ENCODE peak calls at places on chromosomes 16 and 17, in seven cellular contexts. One of them, this sample, is unnamed. For H3K4me1, the result is how much of the 10 kb centered on the place peaks cover.

GRCh38 chr17:12085076-12085949 is 64.6 kb downstream of the MAP2K4 start:
- DNase-seq in tibial artery: no peak
- DNase-seq in lower lobe of right lung: no peak
- DNase-seq in left ventricle myocardium inferior: no peak
- DNase-seq in A549: no peak
- DNase-seq in mucosa of descending colon: no peak
- DNase-seq in cardiac muscle cell: no peak
- DNase-seq in this sample: no peak

GRCh38 chr17:71709271-71709670 is 411.5 kb upstream of the SOX9 start:
- DNase-seq in tibial artery: no peak
- DNase-seq in lower lobe of right lung: no peak
- DNase-seq in left ventricle myocardium inferior: no peak
- DNase-seq in A549: no peak
- DNase-seq in mucosa of descending colon: no peak
- DNase-seq in cardiac muscle cell: no peak
- DNase-seq in this sample: no peak

GRCh38 chr16:12262454-12263180 is 286.1 kb downstream of the SNX29 start:
- DNase-seq in tibial artery: no peak
- DNase-seq in lower lobe of right lung: no peak
- DNase-seq in left ventricle myocardium inferior: no peak
- DNase-seq in A549: no peak
- DNase-seq in mucosa of descending colon: no peak
- DNase-seq in cardiac muscle cell: no peak
- DNase-seq in this sample: no peak

GRCh38 chr16:79772028-79772427 is 171.5 kb upstream of the MAF start:
- DNase-seq in tibial artery: no peak
- DNase-seq in lower lobe of right lung: no peak
- DNase-seq in left ventricle myocardium inferior: no peak
- DNase-seq in A549: no peak
- DNase-seq in mucosa of descending colon: no peak
- DNase-seq in cardiac muscle cell: no peak
- DNase-seq in this sample: no peak

GRCh38 chr17:42329025-42329976 is 41.0 kb downstream of the STAT5A start:
- DNase-seq in tibial artery: no peak
- DNase-seq in lower lobe of right lung: no peak
- DNase-seq in left ventricle myocardium inferior: no peak
- DNase-seq in A549: peak
- DNase-seq in mucosa of descending colon: no peak
- DNase-seq in cardiac muscle cell: peak
- DNase-seq in this sample: no peak

GRCh38 chr16:19524356-19524865 is 669 bp downstream of the CCP110 start:
- DNase-seq in tibial artery: no peak
- DNase-seq in lower lobe of right lung: no peak
- DNase-seq in left ventricle myocardium inferior: no peak
- DNase-seq in A549: peak
- DNase-seq in mucosa of descending colon: no peak
- DNase-seq in cardiac muscle cell: no peak
- DNase-seq in this sample: no peak

GRCh38 chr16:57380671-57381462 is 8.6 kb downstream of the CX3CL1 start:
- DNase-seq in tibial artery: no peak
- DNase-seq in lower lobe of right lung: no peak
- DNase-seq in left ventricle myocardium inferior: peak
- DNase-seq in A549: no peak
- DNase-seq in mucosa of descending colon: peak
- DNase-seq in cardiac muscle cell: peak
- DNase-seq in this sample: peak

GRCh38 chr16:23768581-23768980 is 13.8 kb downstream of the CHP2 start:
- DNase-seq in tibial artery: no peak
- DNase-seq in lower lobe of right lung: no peak
- DNase-seq in left ventricle myocardium inferior: no peak
- DNase-seq in A549: no peak
- DNase-seq in mucosa of descending colon: no peak
- DNase-seq in cardiac muscle cell: no peak
- DNase-seq in this sample: peak

GRCh38 chr17:34613064-34614019 is 34.0 kb downstream of the TMEM132E start:
- DNase-seq in tibial artery: no peak
- DNase-seq in lower lobe of right lung: no peak
- DNase-seq in left ventricle myocardium inferior: no peak
- DNase-seq in A549: no peak
- DNase-seq in mucosa of descending colon: no peak
- DNase-seq in cardiac muscle cell: peak
- DNase-seq in this sample: no peak

GRCh38 chr17:50899559-50900319 is 33.6 kb upstream of the TOB1 start:
- DNase-seq in tibial artery: no peak
- DNase-seq in lower lobe of right lung: no peak
- DNase-seq in left ventricle myocardium inferior: no peak
- DNase-seq in A549: no peak
- DNase-seq in mucosa of descending colon: no peak
- DNase-seq in cardiac muscle cell: no peak
- DNase-seq in this sample: no peak

GRCh38 chr16:17635183-17635582 is 164.4 kb upstream of the XYLT1 start:
- DNase-seq in tibial artery: no peak
- DNase-seq in lower lobe of right lung: no peak
- DNase-seq in left ventricle myocardium inferior: no peak
- DNase-seq in A549: no peak
- DNase-seq in mucosa of descending colon: no peak
- DNase-seq in cardiac muscle cell: no peak
- DNase-seq in this sample: no peak

GRCh38 chr17:31581022-31581483 is 189.6 kb downstream of the RAB11FIP4 start:
- DNase-seq in tibial artery: peak
- DNase-seq in lower lobe of right lung: peak
- DNase-seq in left ventricle myocardium inferior: peak
- DNase-seq in A549: no peak
- DNase-seq in mucosa of descending colon: peak
- DNase-seq in cardiac muscle cell: peak
- DNase-seq in this sample: peak

GRCh38 chr16:73171380-73171779 is 123.5 kb upstream of the ZFHX3 start:
- DNase-seq in tibial artery: no peak
- DNase-seq in lower lobe of right lung: no peak
- DNase-seq in left ventricle myocardium inferior: no peak
- DNase-seq in A549: no peak
- DNase-seq in mucosa of descending colon: no peak
- DNase-seq in cardiac muscle cell: no peak
- DNase-seq in this sample: no peak

GRCh38 chr16:89842471-89843408 is 14.5 kb downstream of the SPIRE2 start:
- DNase-seq in tibial artery: no peak
- DNase-seq in lower lobe of right lung: no peak
- DNase-seq in left ventricle myocardium inferior: no peak
- DNase-seq in A549: no peak
- DNase-seq in mucosa of descending colon: no peak
- DNase-seq in cardiac muscle cell: peak
- DNase-seq in this sample: no peak

GRCh38 chr16:22191966-22192260 is 14.2 kb upstream of the EEF2K start:
- DNase-seq in tibial artery: no peak
- DNase-seq in lower lobe of right lung: no peak
- DNase-seq in left ventricle myocardium inferior: no peak
- DNase-seq in A549: peak
- DNase-seq in mucosa of descending colon: no peak
- DNase-seq in cardiac muscle cell: no peak
- DNase-seq in this sample: no peak

GRCh38 chr17:70552230-70552981 is 383.1 kb downstream of the KCNJ2 start:
- DNase-seq in tibial artery: no peak
- DNase-seq in lower lobe of right lung: no peak
- DNase-seq in left ventricle myocardium inferior: no peak
- DNase-seq in A549: peak
- DNase-seq in mucosa of descending colon: no peak
- DNase-seq in cardiac muscle cell: peak
- DNase-seq in this sample: no peak

GRCh38 chr17:14011740-14012405 is 57.4 kb upstream of the COX10 start:
- DNase-seq in tibial artery: no peak
- DNase-seq in lower lobe of right lung: no peak
- DNase-seq in left ventricle myocardium inferior: peak
- DNase-seq in A549: no peak
- DNase-seq in mucosa of descending colon: no peak
- DNase-seq in cardiac muscle cell: no peak
- DNase-seq in this sample: no peak

DNA sequence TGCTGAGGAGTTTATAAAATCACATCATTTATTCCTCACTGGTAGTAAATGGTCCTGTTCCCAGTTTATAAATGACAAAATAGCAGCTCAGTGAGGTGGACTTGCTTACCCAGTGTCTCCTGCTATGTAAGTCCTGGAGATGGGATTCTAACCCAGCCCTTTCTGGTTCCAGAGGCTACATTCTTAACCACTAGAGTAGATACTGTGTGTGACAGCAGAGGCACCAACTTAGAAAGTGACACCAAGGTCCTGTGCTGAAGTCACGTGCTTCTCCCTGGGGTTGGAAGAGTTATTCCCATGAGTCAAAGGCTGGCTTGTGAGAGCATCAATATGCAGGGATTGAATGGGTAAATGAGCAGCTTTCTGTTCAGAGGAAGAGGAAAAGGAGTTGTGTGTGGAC is 167.3 kb upstream of the IRX3 start:
- DNase-seq in tibial artery: no peak
- DNase-seq in lower lobe of right lung: no peak
- DNase-seq in left ventricle myocardium inferior: no peak
- DNase-seq in A549: no peak
- DNase-seq in mucosa of descending colon: no peak
- DNase-seq in cardiac muscle cell: no peak
- DNase-seq in this sample: no peak
- TF ChIP-seq CTCF in tibial artery: no peak
- TF ChIP-seq CTCF in lower lobe of right lung: no peak
- TF ChIP-seq CTCF in left ventricle myocardium inferior: no peak
- TF ChIP-seq CTCF in A549: no peak
- TF ChIP-seq CTCF in mucosa of descending colon: no peak
- TF ChIP-seq CTCF in cardiac muscle cell: no peak
- TF ChIP-seq CTCF in this sample: no peak

GRCh38 chr17:79791354-79792123 is 5.3 kb downstream of the CBX8 start:
- DNase-seq in tibial artery: no peak
- DNase-seq in lower lobe of right lung: peak
- DNase-seq in left ventricle myocardium inferior: no peak
- DNase-seq in A549: no peak
- DNase-seq in mucosa of descending colon: peak
- DNase-seq in cardiac muscle cell: no peak
- DNase-seq in this sample: no peak

GRCh38 chr17:79788989-79789942 is 7.6 kb downstream of the CBX8 start:
- DNase-seq in tibial artery: no peak
- DNase-seq in lower lobe of right lung: peak
- DNase-seq in left ventricle myocardium inferior: no peak
- DNase-seq in A549: no peak
- DNase-seq in mucosa of descending colon: no peak
- DNase-seq in cardiac muscle cell: no peak
- DNase-seq in this sample: no peak

GRCh38 chr17:79792371-79792871 is 4.5 kb downstream of the CBX8 start:
- DNase-seq in tibial artery: no peak
- DNase-seq in lower lobe of right lung: no peak
- DNase-seq in left ventricle myocardium inferior: no peak
- DNase-seq in A549: peak
- DNase-seq in mucosa of descending colon: no peak
- DNase-seq in cardiac muscle cell: no peak
- DNase-seq in this sample: no peak

GRCh38 chr17:79789943-79790804 is 6.7 kb downstream of the CBX8 start:
- DNase-seq in tibial artery: no peak
- DNase-seq in lower lobe of right lung: peak
- DNase-seq in left ventricle myocardium inferior: no peak
- DNase-seq in A549: peak
- DNase-seq in mucosa of descending colon: peak
- DNase-seq in cardiac muscle cell: peak
- DNase-seq in this sample: no peak

GRCh38 chr17:79790805-79791353 is 6.0 kb downstream of the CBX8 start:
- DNase-seq in tibial artery: no peak
- DNase-seq in lower lobe of right lung: no peak
- DNase-seq in left ventricle myocardium inferior: no peak
- DNase-seq in A549: no peak
- DNase-seq in mucosa of descending colon: peak
- DNase-seq in cardiac muscle cell: no peak
- DNase-seq in this sample: no peak
- H3K4me1 ChIP-seq in tibial artery: under half
- H3K4me1 ChIP-seq in lower lobe of right lung: under half
- H3K4me1 ChIP-seq in left ventricle myocardium inferior: under half
- H3K4me1 ChIP-seq in A549: under half
- H3K4me1 ChIP-seq in mucosa of descending colon: under half
- H3K4me1 ChIP-seq in cardiac muscle cell: under half
- H3K4me1 ChIP-seq in this sample: under half

GRCh38 chr17:81067331-81067730 is 32.4 kb downstream of the BAIAP2 start:
- DNase-seq in tibial artery: no peak
- DNase-seq in lower lobe of right lung: no peak
- DNase-seq in left ventricle myocardium inferior: no peak
- DNase-seq in A549: no peak
- DNase-seq in mucosa of descending colon: no peak
- DNase-seq in cardiac muscle cell: peak
- DNase-seq in this sample: no peak

GRCh38 chr17:81066072-81066471 is 31.1 kb downstream of the BAIAP2 start:
- DNase-seq in tibial artery: no peak
- DNase-seq in lower lobe of right lung: no peak
- DNase-seq in left ventricle myocardium inferior: no peak
- DNase-seq in A549: no peak
- DNase-seq in mucosa of descending colon: no peak
- DNase-seq in cardiac muscle cell: no peak
- DNase-seq in this sample: no peak

GRCh38 chr17:81064746-81065475 is 30.0 kb downstream of the BAIAP2 start:
- DNase-seq in tibial artery: no peak
- DNase-seq in lower lobe of right lung: no peak
- DNase-seq in left ventricle myocardium inferior: no peak
- DNase-seq in A549: no peak
- DNase-seq in mucosa of descending colon: no peak
- DNase-seq in cardiac muscle cell: peak
- DNase-seq in this sample: no peak

GRCh38 chr17:81066771-81067315 is 31.9 kb downstream of the BAIAP2 start:
- DNase-seq in tibial artery: no peak
- DNase-seq in lower lobe of right lung: no peak
- DNase-seq in left ventricle myocardium inferior: no peak
- DNase-seq in A549: no peak
- DNase-seq in mucosa of descending colon: no peak
- DNase-seq in cardiac muscle cell: no peak
- DNase-seq in this sample: no peak

GRCh38 chr17:81065500-81065899 is 30.5 kb downstream of the BAIAP2 start:
- DNase-seq in tibial artery: no peak
- DNase-seq in lower lobe of right lung: no peak
- DNase-seq in left ventricle myocardium inferior: no peak
- DNase-seq in A549: no peak
- DNase-seq in mucosa of descending colon: no peak
- DNase-seq in cardiac muscle cell: no peak
- DNase-seq in this sample: no peak
- TF ChIP-seq CTCF in tibial artery: no peak
- TF ChIP-seq CTCF in lower lobe of right lung: no peak
- TF ChIP-seq CTCF in left ventricle myocardium inferior: no peak
- TF ChIP-seq CTCF in A549: no peak
- TF ChIP-seq CTCF in mucosa of descending colon: no peak
- TF ChIP-seq CTCF in cardiac muscle cell: no peak
- TF ChIP-seq CTCF in this sample: no peak

GRCh38 chr17:60577147-60577925 is 22.7 kb upstream of the PPM1D start:
- DNase-seq in tibial artery: no peak
- DNase-seq in lower lobe of right lung: no peak
- DNase-seq in left ventricle myocardium inferior: no peak
- DNase-seq in A549: no peak
- DNase-seq in mucosa of descending colon: no peak
- DNase-seq in cardiac muscle cell: peak
- DNase-seq in this sample: peak

GRCh38 chr17:60573139-60573975 is 26.6 kb upstream of the PPM1D start:
- DNase-seq in tibial artery: no peak
- DNase-seq in lower lobe of right lung: no peak
- DNase-seq in left ventricle myocardium inferior: no peak
- DNase-seq in A549: no peak
- DNase-seq in mucosa of descending colon: no peak
- DNase-seq in cardiac muscle cell: peak
- DNase-seq in this sample: no peak

GRCh38 chr17:60579551-60579950 is 20.4 kb upstream of the PPM1D start:
- DNase-seq in tibial artery: no peak
- DNase-seq in lower lobe of right lung: no peak
- DNase-seq in left ventricle myocardium inferior: no peak
- DNase-seq in A549: no peak
- DNase-seq in mucosa of descending colon: no peak
- DNase-seq in cardiac muscle cell: no peak
- DNase-seq in this sample: peak

GRCh38 chr17:60583008-60583407 is 17.0 kb upstream of the PPM1D start:
- DNase-seq in tibial artery: no peak
- DNase-seq in lower lobe of right lung: no peak
- DNase-seq in left ventricle myocardium inferior: no peak
- DNase-seq in A549: no peak
- DNase-seq in mucosa of descending colon: no peak
- DNase-seq in cardiac muscle cell: no peak
- DNase-seq in this sample: no peak

GRCh38 chr17:60579090-60579489 is 20.9 kb upstream of the PPM1D start:
- DNase-seq in tibial artery: no peak
- DNase-seq in lower lobe of right lung: no peak
- DNase-seq in left ventricle myocardium inferior: no peak
- DNase-seq in A549: no peak
- DNase-seq in mucosa of descending colon: no peak
- DNase-seq in cardiac muscle cell: peak
- DNase-seq in this sample: no peak
- H3K4me1 ChIP-seq in tibial artery: under half
- H3K4me1 ChIP-seq in lower lobe of right lung: under half
- H3K4me1 ChIP-seq in left ventricle myocardium inferior: under half
- H3K4me1 ChIP-seq in A549: under half
- H3K4me1 ChIP-seq in mucosa of descending colon: under half
- H3K4me1 ChIP-seq in cardiac muscle cell: under half
- H3K4me1 ChIP-seq in this sample: under half